ENCODE peak calls at places on chromosomes 16 and 17, in seven cellular contexts. H is GDM1, Z is heart right ventricle, X is heart left ventricle, O is ELF-1, D is transverse colon, F is HT1080. Y is an unnamed sample.

GRCh38 chr17:45160505-45161287 is 979 bp upstream of the HEXIM2 start:
- DNase-seq in H (peak), Z (peak), X (peak), O (peak), D (peak), F (peak), Y (peak)

GRCh38 chr17:63378411-63379076 is 67.6 kb downstream of the CYB561 start:
- DNase-seq in H (no peak), Z (no peak), X (no peak), O (no peak), D (no peak), F (no peak), Y (no peak)

GRCh38 chr17:57918017-57918895 is 37.0 kb downstream of the CUEDC1 start:
- DNase-seq in H (no peak), Z (no peak), X (no peak), O (peak), D (no peak), F (no peak), Y (peak)

GRCh38 chr17:2213291-2213960 is 90.2 kb downstream of the SMG6 start:
- DNase-seq in H (no peak), Z (no peak), X (peak), O (no peak), D (no peak), F (no peak), Y (no peak)

GRCh38 chr17:7217113-7217987 is 2.3 kb downstream of the DLG4 start:
- DNase-seq in H (peak), Z (peak), X (peak), O (no peak), D (peak), F (no peak), Y (no peak)

GRCh38 chr17:48997827-48998556 is 807 bp downstream of the IGF2BP1 start:
- DNase-seq in H (no peak), Z (no peak), X (no peak), O (peak), D (no peak), F (peak), Y (no peak)

GRCh38 chr17:36837616-36838272 is 99.5 kb upstream of the LHX1 start:
- DNase-seq in H (no peak), Z (no peak), X (no peak), O (no peak), D (no peak), F (no peak), Y (no peak)

GRCh38 chr16:2150418-2151187 is 2.2 kb downstream of the RAB26 start:
- DNase-seq in H (no peak), Z (no peak), X (no peak), O (peak), D (peak), F (peak), Y (peak)

GRCh38 chr17:17732444-17732843 is 51.2 kb downstream of the RAI1 start:
- DNase-seq in H (no peak), Z (no peak), X (no peak), O (no peak), D (no peak), F (no peak), Y (peak)

GRCh38 chr16:76207270-76207669 is 69.9 kb upstream of the CNTNAP4 start:
- DNase-seq in H (no peak), Z (no peak), X (no peak), O (peak), D (no peak), F (peak), Y (peak)

GRCh38 chr16:53417011-53417410 is 17.3 kb upstream of the RBL2 start:
- DNase-seq in H (no peak), Z (no peak), X (no peak), O (peak), D (no peak), F (no peak), Y (peak)

GRCh38 chr16:82055728-82056549 is 20.9 kb downstream of the HSD17B2 start:
- DNase-seq in H (no peak), Z (no peak), X (no peak), O (no peak), D (no peak), F (no peak), Y (peak)

GRCh38 chr16:81276323-81276722 is 37.8 kb downstream of the BCO1 start:
- DNase-seq in H (no peak), Z (no peak), X (no peak), O (no peak), D (no peak), F (no peak), Y (no peak)

GRCh38 chr16:1509307-1510221 is 16.4 kb downstream of the TELO2 start:
- DNase-seq in H (no peak), Z (peak), X (peak), O (no peak), D (no peak), F (no peak), Y (no peak)

GRCh38 chr17:33381201-33381600 is 88.1 kb upstream of the ASIC2 start:
- DNase-seq in H (no peak), Z (no peak), X (peak), O (peak), D (no peak), F (no peak), Y (no peak)

GRCh38 chr17:17853811-17854527 is 17.2 kb upstream of the SREBF1 start:
- DNase-seq in H (no peak), Z (no peak), X (no peak), O (no peak), D (no peak), F (no peak), Y (peak)

GRCh38 chr17:19311421-19312215 is 50.9 kb downstream of the B9D1 start:
- DNase-seq in H (no peak), Z (no peak), X (peak), O (peak), D (no peak), F (no peak), Y (no peak)

GRCh38 chr17:72474740-72475477 is 354.1 kb downstream of the SOX9 start:
- DNase-seq in H (no peak), Z (no peak), X (no peak), O (no peak), D (peak), F (no peak), Y (peak)

GRCh38 chr16:81128726-81129524 is 32.7 kb upstream of the GCSH start:
- DNase-seq in H (no peak), Z (no peak), X (no peak), O (no peak), D (no peak), F (no peak), Y (no peak)

GRCh38 chr17:77354721-77355455 is 214.1 kb downstream of the SEC14L1 start:
- DNase-seq in H (no peak), Z (peak), X (peak), O (no peak), D (peak), F (peak), Y (peak)

GRCh38 chr16:66290431-66290830 is 76.1 kb upstream of the CDH5 start:
- DNase-seq in H (no peak), Z (no peak), X (no peak), O (no peak), D (no peak), F (no peak), Y (no peak)

GRCh38 chr16:68085259-68086071 is at the start of gene NFATC3:
- DNase-seq in H (peak), Z (peak), X (peak), O (peak), D (peak), F (peak), Y (peak)